ENCODE peak calls at places on chromosomes 16 and 17, in four cellular contexts. Q is fibroblast of mammary gland, U is upper lobe of right lung, H is Peyer's patch. T is an unnamed sample.

GRCh38 chr16:30185683-30186421 is 2.5 kb downstream of the CORO1A start:
- DNase-seq in U (peak), H (peak), Q (no peak), T (no peak)

GRCh38 chr16:70737377-70738082 is 51.7 kb upstream of the MTSS2 start:
- DNase-seq in Q (peak), H (no peak), U (peak), T (peak)

GRCh38 chr17:17495448-17496188 is 577 bp downstream of the RASD1 start:
- DNase-seq in H (peak), U (peak), Q (peak), T (peak)

GRCh38 chr17:29640981-29641642 is 18.4 kb upstream of the CORO6 start:
- DNase-seq in Q (no peak), H (no peak), U (no peak), T (no peak)

GRCh38 chr17:48628641-48629410 is 2.7 kb upstream of the HOXB9 start:
- DNase-seq in U (no peak), H (no peak), Q (no peak), T (no peak)

GRCh38 chr17:49260922-49261291 is 30.3 kb upstream of the PHOSPHO1 start:
- DNase-seq in Q (no peak), U (no peak), H (no peak), T (no peak)

GRCh38 chr17:51445934-51446333 is 185.6 kb downstream of the UTP18 start:
- DNase-seq in H (no peak), U (no peak), Q (no peak), T (no peak)

GRCh38 chr16:56401482-56401881 is 23.9 kb downstream of the AMFR start:
- DNase-seq in U (no peak), H (no peak), Q (no peak), T (no peak)

GRCh38 chr17:17366235-17366634 is 63.1 kb downstream of the NT5M start:
- DNase-seq in H (no peak), Q (no peak), U (no peak), T (no peak)

GRCh38 chr17:45098869-45099616 is 33.3 kb downstream of the PLCD3 start:
- DNase-seq in Q (peak), H (peak), U (peak), T (peak)

GRCh38 chr16:66849543-66849942 is 5.3 kb downstream of the CA7 start:
- DNase-seq in U (no peak), H (no peak), Q (no peak), T (no peak)

GRCh38 chr17:32327911-32328310 is 14.1 kb downstream of the C17orf75 start:
- DNase-seq in U (peak), H (no peak), Q (no peak), T (no peak)

GRCh38 chr17:70767102-70767701 is 597.9 kb downstream of the KCNJ2 start:
- DNase-seq in H (no peak), U (no peak), Q (peak), T (peak)

GRCh38 chr16:22318690-22319358 is 21.6 kb downstream of the POLR3E start:
- DNase-seq in Q (peak), U (peak), H (peak), T (peak)

GRCh38 chr17:4858880-4859260 is 25.7 kb downstream of the MINK1 start:
- DNase-seq in U (peak), H (peak), Q (no peak), T (peak)

GRCh38 chr16:87445486-87445885 is 47.3 kb downstream of the ZCCHC14 start:
- DNase-seq in H (no peak), Q (peak), U (no peak), T (peak)

GRCh38 chr16:1337486-1337885 is 4.0 kb downstream of the BAIAP3 start:
- DNase-seq in Q (no peak), H (no peak), U (no peak), T (no peak)

GRCh38 chr16:20415541-20415940 is 6.2 kb downstream of the ACSM5 start:
- DNase-seq in U (no peak), H (no peak), Q (peak), T (no peak)

GRCh38 chr17:82116246-82116645 is 18.2 kb upstream of the FASN start:
- DNase-seq in H (no peak), Q (no peak), U (no peak), T (no peak)

DNA sequence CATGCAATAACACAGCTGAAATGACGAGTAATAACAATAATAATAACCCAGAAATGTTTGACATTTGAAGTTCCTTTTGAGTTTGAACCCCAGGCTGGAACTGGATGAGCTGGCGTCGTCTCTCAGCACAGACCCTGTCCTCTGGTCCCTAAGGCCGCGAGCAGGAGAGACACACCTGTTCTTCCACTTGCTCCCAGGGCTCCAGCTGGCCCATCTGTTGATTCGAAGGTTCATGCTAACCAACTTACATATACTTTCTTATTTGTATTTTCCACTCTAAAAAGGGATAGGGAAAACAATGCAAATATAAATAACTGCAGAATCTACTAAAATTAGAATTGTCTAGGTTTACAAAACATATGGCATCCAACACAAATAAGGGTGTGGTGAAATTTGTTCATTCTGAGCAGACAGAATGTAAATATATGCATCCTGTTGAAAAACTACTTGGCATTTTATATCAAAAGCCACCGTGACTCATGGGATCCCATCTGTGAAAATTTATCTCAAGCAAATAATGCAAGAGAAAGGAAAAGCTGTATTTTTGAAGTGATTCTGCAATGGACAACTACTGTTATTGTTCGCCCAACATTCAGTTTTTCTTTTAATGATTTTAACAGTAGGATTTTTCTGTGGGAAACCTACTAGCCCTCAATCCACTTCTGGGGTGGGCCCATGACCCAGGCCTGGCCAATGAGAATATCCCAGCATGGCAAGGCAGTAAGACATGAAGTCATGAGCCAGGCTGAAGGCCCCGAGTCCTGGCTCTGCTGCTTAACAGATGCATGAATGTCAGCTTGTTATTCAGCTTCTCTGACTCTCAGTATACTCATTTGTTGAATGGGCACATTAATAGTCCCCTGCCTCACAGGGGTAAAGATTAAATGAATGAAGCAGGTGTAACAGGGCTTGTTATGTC is 13.2 kb upstream of the RGS9 start:
- DNase-seq in U (no peak), H (no peak), Q (peak), T (peak)
- H3K4me3 ChIP-seq in U (peak), H (no peak), Q (peak), T (no peak)

GRCh38 chr16:28212532-28212873 is 738 bp upstream of the XPO6 start:
- DNase-seq in U (no peak), Q (peak), H (no peak), T (peak)

GRCh38 chr16:28213396-28213795 is 1.6 kb upstream of the XPO6 start:
- DNase-seq in Q (no peak), H (no peak), U (no peak), T (no peak)

GRCh38 chr16:28219283-28219682 is 7.5 kb upstream of the XPO6 start:
- DNase-seq in Q (no peak), H (no peak), U (no peak), T (no peak)

GRCh38 chr16:28217326-28217725 is 5.6 kb upstream of the XPO6 start:
- DNase-seq in H (no peak), Q (no peak), U (no peak), T (no peak)

GRCh38 chr16:28218109-28218508 is 6.3 kb upstream of the XPO6 start:
- DNase-seq in H (no peak), U (no peak), Q (peak), T (peak)
- TF ChIP-seq CTCF in H (peak), U (peak), Q (peak), T (peak)

GRCh38 chr16:4324479-4324868 is 8.6 kb downstream of the GLIS2 start:
- DNase-seq in Q (no peak), U (no peak), H (no peak), T (no peak)
- H3K4me3 ChIP-seq in Q (no peak), U (no peak), H (no peak), T (no peak)

DNA sequence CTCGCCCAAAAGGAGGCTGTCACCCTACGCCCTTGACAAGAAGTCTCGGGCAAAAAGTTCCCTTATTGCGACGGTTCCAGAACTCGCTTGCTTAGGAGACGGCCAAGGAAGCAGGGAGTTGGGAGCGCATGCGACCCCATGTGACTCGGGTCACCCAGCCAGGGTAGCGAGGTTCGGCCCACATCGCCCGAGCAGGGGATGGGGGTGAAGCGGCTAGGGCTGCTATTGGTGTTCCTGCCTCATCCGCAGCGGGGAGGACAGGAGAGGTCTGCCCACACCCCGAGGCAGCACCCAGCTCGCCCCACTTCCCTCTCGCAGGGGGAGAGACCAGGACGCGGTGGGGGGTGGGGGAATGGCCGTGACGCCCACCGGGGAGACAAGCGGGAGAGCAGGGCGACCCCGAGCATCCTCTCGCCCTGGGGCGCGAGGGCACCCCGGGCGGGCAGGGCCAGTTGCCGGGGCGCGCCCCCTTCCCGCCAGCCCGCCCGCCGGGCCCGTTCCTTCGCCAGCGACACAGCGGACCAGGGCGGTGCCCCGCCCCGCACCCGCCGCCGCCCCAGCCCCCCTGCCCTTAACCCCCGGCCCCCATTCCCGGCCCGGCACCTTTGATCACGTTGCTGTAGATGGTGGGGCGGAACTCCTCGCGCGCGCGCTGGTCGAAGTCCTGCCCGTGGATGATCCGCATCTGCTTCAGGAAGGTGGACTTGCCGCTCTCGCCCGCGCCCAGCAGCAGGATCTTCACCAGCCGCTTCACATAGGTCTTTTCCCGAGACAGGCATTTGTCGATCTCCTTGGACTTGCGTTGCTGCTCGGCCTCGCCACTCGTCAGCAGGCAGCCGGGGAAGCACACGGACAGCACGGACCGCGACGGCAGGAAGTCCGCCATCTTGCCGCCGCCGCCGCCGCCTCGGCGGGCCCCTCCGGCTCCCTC is 567 bp downstream of the GNA13 start:
- DNase-seq in H (peak), U (peak), Q (peak), T (peak)
- TF ChIP-seq CTCF in H (no peak), U (no peak), Q (no peak), T (no peak)

GRCh38 chr17:78356163-78356713 is 3.6 kb downstream of the SOCS3 start:
- DNase-seq in Q (peak), U (no peak), H (no peak), T (peak)
- H3K4me3 ChIP-seq in Q (no peak), U (peak), H (no peak), T (peak)